ENCODE peak calls at places on chromosomes 3 and 15, in ten cellular contexts. Z is NCI-H345; R is CD8-positive, alpha-beta memory T cell; V is bronchial epithelial cell; C is BJ; Q is fibroblast of the conjunctiva; P is psoas muscle; I is activated effector memory CD4-positive, alpha-beta T cell treated with anti-CD3 and anti-CD28 coated beads, Interleukin-2, amount 50 U/mL, for 16 hours; H is amygdala; S is fibroblast of gingiva. L is an unnamed sample.

GRCh38 chr3:107211608-107212007 is 165.6 kb upstream of the CCDC54 start:
- DNase-seq in Z (no peak), R (no peak), V (peak; percentile 86), C (no peak), Q (no peak), P (no peak), I (no peak), H (no peak), S (no peak), L (no peak)

GRCh38 chr3:45798034-45798433 is 1.7 kb upstream of the SLC6A20 start:
- DNase-seq in Z (no peak), R (no peak), V (no peak), C (no peak), Q (no peak), P (no peak), I (no peak), H (no peak), S (no peak), L (no peak)

GRCh38 chr15:83380026-83380425 is 67.1 kb upstream of the SH3GL3 start:
- DNase-seq in Z (no peak), R (no peak), V (peak; percentile 78), C (no peak), Q (no peak), P (no peak), I (no peak), H (no peak), S (no peak), L (no peak)

GRCh38 chr3:157754415-157754814 is 251.2 kb upstream of the VEPH1 start:
- DNase-seq in Z (no peak), R (no peak), V (no peak), C (no peak), Q (no peak), P (no peak), I (no peak), H (no peak), S (peak; percentile 4), L (no peak)

GRCh38 chr3:125512135-125512920 is 7.7 kb downstream of the SNX4 start:
- DNase-seq in Z (no peak), R (no peak), V (peak; percentile 77), C (no peak), Q (peak; percentile 0), P (no peak), I (peak; percentile 67), H (no peak), S (no peak), L (no peak)

GRCh38 chr15:86483936-86484335 is 404.3 kb downstream of the AGBL1 start:
- DNase-seq in Z (peak; percentile 15), R (no peak), V (no peak), C (no peak), Q (no peak), P (no peak), I (no peak), H (no peak), S (no peak), L (no peak)

GRCh38 chr3:162525052-162525451 is 1028.4 kb downstream of the OTOL1 start:
- DNase-seq in Z (no peak), R (no peak), V (no peak), C (peak; percentile 94), Q (peak; percentile 65), P (no peak), I (no peak), H (no peak), S (peak; percentile 91), L (no peak)

GRCh38 chr15:29854413-29854812 is 32.1 kb upstream of the TJP1 start:
- DNase-seq in Z (no peak), R (no peak), V (no peak), C (no peak), Q (no peak), P (no peak), I (no peak), H (no peak), S (no peak), L (no peak)

GRCh38 chr3:52023860-52024764 is 28.4 kb upstream of the RPL29 start:
- DNase-seq in Z (no peak), R (no peak), V (no peak), C (no peak), Q (no peak), P (no peak), I (no peak), H (no peak), S (no peak), L (no peak)

GRCh38 chr3:12076666-12077065 is 72.5 kb downstream of the SYN2 start:
- DNase-seq in Z (no peak), R (no peak), V (no peak), C (no peak), Q (no peak), P (no peak), I (no peak), H (no peak), S (no peak), L (no peak)

GRCh38 chr3:31265646-31266423 is 266.9 kb upstream of the STT3B start:
- DNase-seq in Z (no peak), R (no peak), V (no peak), C (no peak), Q (no peak), P (no peak), I (no peak), H (no peak), S (no peak), L (peak; percentile 7)

GRCh38 chr15:45486317-45486716 is 36.2 kb downstream of the SLC30A4 start:
- DNase-seq in Z (no peak), R (no peak), V (no peak), C (no peak), Q (no peak), P (no peak), I (no peak), H (no peak), S (no peak), L (no peak)

GRCh38 chr15:25422021-25422420 is 16.8 kb downstream of the UBE3A start:
- DNase-seq in Z (no peak), R (no peak), V (no peak), C (peak; percentile 11), Q (no peak), P (no peak), I (no peak), H (no peak), S (peak; percentile 71), L (no peak)

GRCh38 chr3:187183210-187183862 is 13.9 kb upstream of the RTP1 start:
- DNase-seq in Z (peak; percentile 58), R (no peak), V (peak; percentile 92), C (no peak), Q (peak; percentile 23), P (no peak), I (no peak), H (no peak), S (no peak), L (no peak)

GRCh38 chr15:31303434-31304073 is 23.1 kb upstream of the KLF13 start:
- DNase-seq in Z (peak; percentile 32), R (no peak), V (peak; percentile 16), C (no peak), Q (no peak), P (peak; percentile 72), I (peak; percentile 64), H (no peak), S (no peak), L (no peak)

GRCh38 chr3:86815880-86816279 is 175.1 kb downstream of the VGLL3 start:
- DNase-seq in Z (no peak), R (no peak), V (no peak), C (no peak), Q (no peak), P (no peak), I (no peak), H (no peak), S (no peak), L (no peak)

GRCh38 chr3:196737655-196738054 is 2.0 kb upstream of the PAK2 start:
- DNase-seq in Z (no peak), R (no peak), V (no peak), C (no peak), Q (no peak), P (no peak), I (no peak), H (no peak), S (no peak), L (no peak)

GRCh38 chr15:84696757-84697156 is 19.2 kb downstream of the SEC11A start:
- DNase-seq in Z (no peak), R (no peak), V (no peak), C (no peak), Q (no peak), P (no peak), I (no peak), H (no peak), S (no peak), L (no peak)

GRCh38 chr15:67396109-67396508 is 124.8 kb upstream of the C15orf61 start:
- DNase-seq in Z (no peak), R (no peak), V (no peak), C (no peak), Q (no peak), P (no peak), I (no peak), H (no peak), S (no peak), L (no peak)

GRCh38 chr3:114060906-114061655 is 4.5 kb downstream of the QTRT2 start:
- DNase-seq in Z (no peak), R (no peak), V (no peak), C (no peak), Q (no peak), P (no peak), I (no peak), H (no peak), S (no peak), L (no peak)

L was measured in naive B cell.